ENCODE peak calls at places on chromosomes 4 and X, in five cellular contexts. One of them, this sample, is unnamed.

GRCh38 chr4:78616046-78616498 is 64.5 kb downstream of the ANXA3 start:
- DNase-seq in amniotic stem cell: no peak
- DNase-seq in WERI-Rb-1: no peak
- DNase-seq in NCI-H2171 treated with DMSO at 0.1 percent for 48 hours: no peak
- DNase-seq in GM23248: peak; percentile 15
- DNase-seq in this sample: no peak

GRCh38 chrX:85107407-85107806 is 103.7 kb downstream of the APOOL start:
- DNase-seq in amniotic stem cell: no peak
- DNase-seq in WERI-Rb-1: no peak
- DNase-seq in NCI-H2171 treated with DMSO at 0.1 percent for 48 hours: no peak
- DNase-seq in GM23248: peak; percentile 38
- DNase-seq in this sample: no peak

GRCh38 chr4:8394125-8394524 is 46.4 kb downstream of the ACOX3 start:
- DNase-seq in amniotic stem cell: peak; percentile 21
- DNase-seq in WERI-Rb-1: peak; percentile 76
- DNase-seq in NCI-H2171 treated with DMSO at 0.1 percent for 48 hours: no peak
- DNase-seq in GM23248: peak; percentile 66
- DNase-seq in this sample: no peak

GRCh38 chr4:1547863-1548637 is 136.1 kb downstream of the FAM53A start:
- DNase-seq in amniotic stem cell: no peak
- DNase-seq in WERI-Rb-1: no peak
- DNase-seq in NCI-H2171 treated with DMSO at 0.1 percent for 48 hours: no peak
- DNase-seq in GM23248: no peak
- DNase-seq in this sample: no peak

GRCh38 chr4:122922877-122923511 is 597 bp upstream of the NUDT6 start:
- DNase-seq in amniotic stem cell: peak; percentile 33
- DNase-seq in WERI-Rb-1: peak; percentile 92
- DNase-seq in NCI-H2171 treated with DMSO at 0.1 percent for 48 hours: peak; percentile 71
- DNase-seq in GM23248: peak; percentile 91
- DNase-seq in this sample: peak; percentile 79

GRCh38 chr4:145882594-145882993 is 56.0 kb downstream of the ZNF827 start:
- DNase-seq in amniotic stem cell: no peak
- DNase-seq in WERI-Rb-1: no peak
- DNase-seq in NCI-H2171 treated with DMSO at 0.1 percent for 48 hours: no peak
- DNase-seq in GM23248: no peak
- DNase-seq in this sample: no peak

GRCh38 chrX:57918750-57919436 is 8.6 kb upstream of the ZXDA start:
- DNase-seq in amniotic stem cell: no peak
- DNase-seq in WERI-Rb-1: no peak
- DNase-seq in NCI-H2171 treated with DMSO at 0.1 percent for 48 hours: peak; percentile 3
- DNase-seq in GM23248: peak; percentile 55
- DNase-seq in this sample: no peak

GRCh38 chr4:41394362-41394960 is 137.7 kb downstream of the UCHL1 start:
- DNase-seq in amniotic stem cell: no peak
- DNase-seq in WERI-Rb-1: no peak
- DNase-seq in NCI-H2171 treated with DMSO at 0.1 percent for 48 hours: no peak
- DNase-seq in GM23248: peak; percentile 16
- DNase-seq in this sample: no peak

GRCh38 chr4:156388826-156389225 is 435.2 kb upstream of the CTSO start:
- DNase-seq in amniotic stem cell: no peak
- DNase-seq in WERI-Rb-1: no peak
- DNase-seq in NCI-H2171 treated with DMSO at 0.1 percent for 48 hours: no peak
- DNase-seq in GM23248: peak; percentile 60
- DNase-seq in this sample: peak; percentile 24

GRCh38 chr4:67875011-67875410 is 8.8 kb downstream of the TMPRSS11D start:
- DNase-seq in amniotic stem cell: no peak
- DNase-seq in WERI-Rb-1: no peak
- DNase-seq in NCI-H2171 treated with DMSO at 0.1 percent for 48 hours: no peak
- DNase-seq in GM23248: no peak
- DNase-seq in this sample: no peak

GRCh38 chr4:6768539-6768905 is 14.0 kb upstream of the KIAA0232 start:
- DNase-seq in amniotic stem cell: no peak
- DNase-seq in WERI-Rb-1: no peak
- DNase-seq in NCI-H2171 treated with DMSO at 0.1 percent for 48 hours: no peak
- DNase-seq in GM23248: peak; percentile 87
- DNase-seq in this sample: no peak